ENCODE peak calls at places on chromosomes 12 and 14, in seven cellular contexts. One of them, this sample, is unnamed.

GRCh38 chr12:356276-356988 is 32.7 kb downstream of the KDM5A start:
- DNase-seq in endothelial cell: no peak
- DNase-seq in stimulated activated naive CD4-positive, alpha-beta T cell: no peak
- DNase-seq in ELR: peak
- DNase-seq in upper lobe of right lung: no peak
- DNase-seq in NCI-H510A: no peak
- DNase-seq in T47D: no peak
- DNase-seq in this sample: peak

GRCh38 chr14:65222434-65222833 is 120.1 kb upstream of the MAX start:
- DNase-seq in T47D: peak
- DNase-seq in stimulated activated naive CD4-positive, alpha-beta T cell: peak
- DNase-seq in ELR: peak
- DNase-seq in upper lobe of right lung: peak
- DNase-seq in NCI-H510A: peak
- DNase-seq in endothelial cell: peak
- DNase-seq in this sample: no peak

GRCh38 chr12:125065021-125065752 is at the start of gene AACS:
- DNase-seq in NCI-H510A: peak
- DNase-seq in stimulated activated naive CD4-positive, alpha-beta T cell: peak
- DNase-seq in T47D: peak
- DNase-seq in upper lobe of right lung: peak
- DNase-seq in endothelial cell: peak
- DNase-seq in ELR: peak
- DNase-seq in this sample: peak

GRCh38 chr12:106291342-106291741 is 11.2 kb upstream of the TCP11L2 start:
- DNase-seq in upper lobe of right lung: no peak
- DNase-seq in T47D: no peak
- DNase-seq in endothelial cell: no peak
- DNase-seq in ELR: no peak
- DNase-seq in stimulated activated naive CD4-positive, alpha-beta T cell: no peak
- DNase-seq in NCI-H510A: no peak
- DNase-seq in this sample: no peak

GRCh38 chr14:55441286-55441685 is 870 bp upstream of the TBPL2 start:
- DNase-seq in T47D: no peak
- DNase-seq in ELR: no peak
- DNase-seq in upper lobe of right lung: no peak
- DNase-seq in NCI-H510A: no peak
- DNase-seq in stimulated activated naive CD4-positive, alpha-beta T cell: no peak
- DNase-seq in endothelial cell: no peak
- DNase-seq in this sample: no peak

GRCh38 chr12:120013659-120014380 is 24.8 kb downstream of the BICDL1 start:
- DNase-seq in NCI-H510A: no peak
- DNase-seq in T47D: no peak
- DNase-seq in endothelial cell: no peak
- DNase-seq in stimulated activated naive CD4-positive, alpha-beta T cell: peak
- DNase-seq in upper lobe of right lung: no peak
- DNase-seq in ELR: peak
- DNase-seq in this sample: no peak

GRCh38 chr12:82968644-82969339 is 282.1 kb downstream of the TMTC2 start:
- DNase-seq in upper lobe of right lung: no peak
- DNase-seq in endothelial cell: no peak
- DNase-seq in ELR: no peak
- DNase-seq in stimulated activated naive CD4-positive, alpha-beta T cell: no peak
- DNase-seq in T47D: no peak
- DNase-seq in NCI-H510A: no peak
- DNase-seq in this sample: no peak

GRCh38 chr12:93441111-93441616 is 583 bp downstream of the UBE2N start:
- DNase-seq in stimulated activated naive CD4-positive, alpha-beta T cell: peak
- DNase-seq in endothelial cell: peak
- DNase-seq in ELR: peak
- DNase-seq in NCI-H510A: no peak
- DNase-seq in upper lobe of right lung: peak
- DNase-seq in T47D: no peak
- DNase-seq in this sample: no peak

GRCh38 chr12:41460906-41461305 is 272.8 kb downstream of the PDZRN4 start:
- DNase-seq in stimulated activated naive CD4-positive, alpha-beta T cell: no peak
- DNase-seq in upper lobe of right lung: no peak
- DNase-seq in NCI-H510A: no peak
- DNase-seq in endothelial cell: no peak
- DNase-seq in ELR: no peak
- DNase-seq in T47D: no peak
- DNase-seq in this sample: no peak

GRCh38 chr12:119772431-119772830 is 104.5 kb downstream of the PRKAB1 start:
- DNase-seq in endothelial cell: no peak
- DNase-seq in ELR: peak
- DNase-seq in T47D: no peak
- DNase-seq in upper lobe of right lung: no peak
- DNase-seq in stimulated activated naive CD4-positive, alpha-beta T cell: no peak
- DNase-seq in NCI-H510A: no peak
- DNase-seq in this sample: no peak

GRCh38 chr14:99270491-99271287 is 1.3 kb downstream of the BCL11B start:
- DNase-seq in NCI-H510A: peak
- DNase-seq in upper lobe of right lung: no peak
- DNase-seq in endothelial cell: peak
- DNase-seq in stimulated activated naive CD4-positive, alpha-beta T cell: peak
- DNase-seq in T47D: no peak
- DNase-seq in ELR: no peak
- DNase-seq in this sample: no peak

GRCh38 chr12:18895946-18896345 is 158.0 kb downstream of the CAPZA3 start:
- DNase-seq in NCI-H510A: no peak
- DNase-seq in T47D: no peak
- DNase-seq in upper lobe of right lung: no peak
- DNase-seq in stimulated activated naive CD4-positive, alpha-beta T cell: no peak
- DNase-seq in endothelial cell: no peak
- DNase-seq in ELR: no peak
- DNase-seq in this sample: no peak

GRCh38 chr12:69243099-69244084 is 4.0 kb downstream of the CPSF6 start:
- DNase-seq in endothelial cell: no peak
- DNase-seq in stimulated activated naive CD4-positive, alpha-beta T cell: no peak
- DNase-seq in upper lobe of right lung: no peak
- DNase-seq in T47D: no peak
- DNase-seq in NCI-H510A: no peak
- DNase-seq in ELR: no peak
- DNase-seq in this sample: no peak

GRCh38 chr12:95304673-95305198 is 87.1 kb downstream of the VEZT start:
- DNase-seq in ELR: peak
- DNase-seq in upper lobe of right lung: no peak
- DNase-seq in stimulated activated naive CD4-positive, alpha-beta T cell: no peak
- DNase-seq in T47D: no peak
- DNase-seq in endothelial cell: no peak
- DNase-seq in NCI-H510A: no peak
- DNase-seq in this sample: no peak

GRCh38 chr14:101518611-101519048 is 42.7 kb upstream of the DIO3 start:
- DNase-seq in T47D: no peak
- DNase-seq in upper lobe of right lung: peak
- DNase-seq in NCI-H510A: no peak
- DNase-seq in stimulated activated naive CD4-positive, alpha-beta T cell: no peak
- DNase-seq in ELR: no peak
- DNase-seq in endothelial cell: no peak
- DNase-seq in this sample: no peak

GRCh38 chr12:47950856-47951468 is 12.4 kb upstream of the TMEM106C start:
- DNase-seq in ELR: peak
- DNase-seq in upper lobe of right lung: no peak
- DNase-seq in T47D: peak
- DNase-seq in NCI-H510A: no peak
- DNase-seq in endothelial cell: no peak
- DNase-seq in stimulated activated naive CD4-positive, alpha-beta T cell: no peak
- DNase-seq in this sample: no peak

GRCh38 chr12:1808036-1808797 is 12.1 kb upstream of the LRTM2 start:
- DNase-seq in NCI-H510A: no peak
- DNase-seq in T47D: no peak
- DNase-seq in endothelial cell: no peak
- DNase-seq in stimulated activated naive CD4-positive, alpha-beta T cell: no peak
- DNase-seq in upper lobe of right lung: peak
- DNase-seq in ELR: no peak
- DNase-seq in this sample: no peak